ENCODE peak calls at places on chromosomes 5 and 9, in six cellular contexts. D is H1, K is H9, Q is IMR-90, W is mesendoderm, E is neuronal stem cell. O is an unnamed sample.

GRCh38 chr5:150261231-150261630 is 28.3 kb downstream of the CAMK2A start:
- DNase-seq in D (no peak), K (no peak), Q (peak; percentile 52), W (no peak), E (no peak), O (peak; percentile 28)

GRCh38 chr9:121169094-121169601 is 32.5 kb downstream of the RAB14 start:
- DNase-seq in D (no peak), K (no peak), Q (no peak), W (no peak), E (no peak), O (no peak)

GRCh38 chr5:36685631-36686147 is 79.3 kb downstream of the SLC1A3 start:
- DNase-seq in D (no peak), K (no peak), Q (no peak), W (no peak), E (no peak), O (peak; percentile 14)

GRCh38 chr5:140134277-140134935 is 8.7 kb downstream of the IGIP start:
- DNase-seq in D (no peak), K (no peak), Q (no peak), W (no peak), E (no peak), O (no peak)

GRCh38 chr5:96771395-96771794 is 36.4 kb downstream of the ERAP1 start:
- DNase-seq in D (no peak), K (no peak), Q (no peak), W (no peak), E (no peak), O (no peak)

GRCh38 chr9:101026824-101027223 is 1.7 kb upstream of the PLPPR1 start:
- DNase-seq in D (no peak), K (no peak), Q (no peak), W (no peak), E (no peak), O (no peak)

GRCh38 chr5:88236866-88237642 is 31.6 kb downstream of the TMEM161B start:
- DNase-seq in D (no peak), K (no peak), Q (peak; percentile 58), W (peak; percentile 51), E (no peak), O (no peak)

GRCh38 chr5:51881901-51882300 is 498.7 kb downstream of the ISL1 start:
- DNase-seq in D (no peak), K (peak; percentile 37), Q (no peak), W (peak; percentile 85), E (peak; percentile 15), O (peak; percentile 52)

GRCh38 chr9:92761686-92762085 is 2.9 kb downstream of the BICD2 start:
- DNase-seq in D (no peak), K (no peak), Q (no peak), W (no peak), E (no peak), O (no peak)

GRCh38 chr5:150503977-150504620 is 3.8 kb upstream of the NDST1 start:
- DNase-seq in D (no peak), K (no peak), Q (no peak), W (no peak), E (no peak), O (no peak)

GRCh38 chr9:37371565-37372464 is 50.7 kb upstream of the GRHPR start:
- DNase-seq in D (no peak), K (no peak), Q (peak; percentile 58), W (no peak), E (no peak), O (no peak)

GRCh38 chr5:76460104-76460503 is 57.0 kb downstream of the IQGAP2 start:
- DNase-seq in D (no peak), K (no peak), Q (no peak), W (no peak), E (no peak), O (no peak)
- H2BK15ac ChIP-seq in D (no peak overlapping the region), K (no peak overlapping the region), Q (no peak overlapping the region), W (no peak overlapping the region), E (no peak overlapping the region), O (no peak overlapping the region)

DNA sequence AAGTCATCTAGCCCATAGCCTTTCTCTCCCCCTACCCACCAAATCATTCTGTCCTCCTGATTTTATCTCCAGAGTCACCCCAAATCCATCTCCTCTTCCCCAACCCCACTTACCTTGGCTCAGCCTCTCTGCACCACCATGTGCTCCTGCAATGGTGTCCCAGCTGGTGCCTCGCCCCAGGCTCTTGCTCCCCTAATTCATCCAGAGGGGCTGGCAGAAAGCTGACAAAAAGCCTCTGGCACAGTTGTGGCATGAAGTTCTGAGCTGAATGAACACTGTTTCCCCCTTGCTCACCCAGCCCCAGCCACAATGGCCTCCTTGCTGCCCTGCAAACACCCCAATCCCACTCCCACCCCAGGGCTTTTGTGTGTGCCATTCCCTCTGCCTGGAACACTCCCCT is 10.2 kb downstream of the RETREG1 start:
- DNase-seq in D (no peak), K (no peak), Q (no peak), W (no peak), E (no peak), O (no peak)
- H2BK15ac ChIP-seq in D (no peak overlapping the region), K (no peak overlapping the region), Q (no peak overlapping the region), W (no peak overlapping the region), E (no peak overlapping the region), O (no peak overlapping the region)

GRCh38 chr5:62896121-62896893 is 317.7 kb downstream of the LRRC70 start:
- DNase-seq in D (no peak), K (no peak), Q (no peak), W (peak; percentile 3), E (no peak), O (no peak)
- H2BK15ac ChIP-seq in D (no peak overlapping the region), K (no peak overlapping the region), Q (no peak overlapping the region), W (no peak overlapping the region), E (no peak overlapping the region), O (no peak overlapping the region)

DNA sequence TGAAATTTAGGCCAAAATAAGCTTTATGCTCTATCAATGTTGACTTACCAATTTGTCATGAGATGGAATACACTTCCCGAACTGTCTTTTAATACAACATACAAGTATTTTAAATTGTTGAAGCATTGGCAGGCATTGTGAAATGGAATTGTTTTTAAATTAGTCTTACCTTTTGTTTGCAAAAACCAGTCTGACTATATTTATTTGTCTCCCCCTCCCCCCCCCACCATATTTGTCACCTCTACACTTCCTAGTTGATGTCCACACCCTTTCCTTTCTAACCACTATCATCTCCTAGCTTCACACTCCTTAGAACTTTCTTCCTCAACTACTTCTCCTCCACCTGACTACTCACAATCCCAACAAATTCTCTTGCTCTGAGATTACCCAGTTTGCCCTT is 40.9 kb downstream of the FAF2 start:
- DNase-seq in D (no peak), K (no peak), Q (no peak), W (no peak), E (no peak), O (no peak)
- H2BK15ac ChIP-seq in D (no peak overlapping the region), K (no peak overlapping the region), Q (no peak overlapping the region), W (no peak overlapping the region), E (no peak overlapping the region), O (no peak overlapping the region)

GRCh38 chr5:14894748-14895147 is 23.2 kb upstream of the ANKH start:
- DNase-seq in D (no peak), K (no peak), Q (no peak), W (no peak), E (no peak), O (no peak)
- H2BK15ac ChIP-seq in D (no peak overlapping the region), K (no peak overlapping the region), Q (no peak overlapping the region), W (no peak overlapping the region), E (no peak overlapping the region), O (no peak overlapping the region)